ENCODE peak calls at places on chromosomes 12 and 14, in nine cellular contexts. One of them, this sample, is unnamed.

GRCh38 chr12:30696943-30697342 is 1.3 kb upstream of the IPO8 start:
- DNase-seq in Calu3: no peak
- DNase-seq in fibroblast of pulmonary artery: no peak
- DNase-seq in OCI-M1: no peak
- DNase-seq in NCI-H460: no peak
- DNase-seq in pancreas: no peak
- DNase-seq in stimulated activated CD8-positive, alpha-beta memory T cell treated with anti-CD3 and anti-CD28 coated beads, Interleukin-12 subunit alpha, Interleukin-12 subunit beta, amount 100 ng/mL, for 1 hour: no peak
- DNase-seq in MV-4-11: no peak
- DNase-seq in RPMI8226: no peak
- DNase-seq in this sample: no peak

GRCh38 chr14:28772613-28773012 is 6.0 kb downstream of the FOXG1 start:
- DNase-seq in Calu3: no peak
- DNase-seq in fibroblast of pulmonary artery: no peak
- DNase-seq in OCI-M1: no peak
- DNase-seq in NCI-H460: no peak
- DNase-seq in pancreas: no peak
- DNase-seq in stimulated activated CD8-positive, alpha-beta memory T cell treated with anti-CD3 and anti-CD28 coated beads, Interleukin-12 subunit alpha, Interleukin-12 subunit beta, amount 100 ng/mL, for 1 hour: no peak
- DNase-seq in MV-4-11: no peak
- DNase-seq in RPMI8226: no peak
- DNase-seq in this sample: no peak

GRCh38 chr12:50057000-50057841 is at the start of gene ASIC1:
- DNase-seq in Calu3: peak
- DNase-seq in fibroblast of pulmonary artery: peak
- DNase-seq in OCI-M1: peak
- DNase-seq in NCI-H460: peak
- DNase-seq in pancreas: peak
- DNase-seq in stimulated activated CD8-positive, alpha-beta memory T cell treated with anti-CD3 and anti-CD28 coated beads, Interleukin-12 subunit alpha, Interleukin-12 subunit beta, amount 100 ng/mL, for 1 hour: no peak
- DNase-seq in MV-4-11: peak
- DNase-seq in RPMI8226: peak
- DNase-seq in this sample: no peak

GRCh38 chr12:6451348-6452244 is at the start of gene TAPBPL:
- DNase-seq in Calu3: peak
- DNase-seq in fibroblast of pulmonary artery: peak
- DNase-seq in OCI-M1: peak
- DNase-seq in NCI-H460: peak
- DNase-seq in pancreas: peak
- DNase-seq in stimulated activated CD8-positive, alpha-beta memory T cell treated with anti-CD3 and anti-CD28 coated beads, Interleukin-12 subunit alpha, Interleukin-12 subunit beta, amount 100 ng/mL, for 1 hour: peak
- DNase-seq in MV-4-11: peak
- DNase-seq in RPMI8226: peak
- DNase-seq in this sample: peak

GRCh38 chr12:114063435-114063834 is 97.3 kb upstream of the RBM19 start:
- DNase-seq in Calu3: no peak
- DNase-seq in fibroblast of pulmonary artery: no peak
- DNase-seq in OCI-M1: no peak
- DNase-seq in NCI-H460: no peak
- DNase-seq in pancreas: no peak
- DNase-seq in stimulated activated CD8-positive, alpha-beta memory T cell treated with anti-CD3 and anti-CD28 coated beads, Interleukin-12 subunit alpha, Interleukin-12 subunit beta, amount 100 ng/mL, for 1 hour: no peak
- DNase-seq in MV-4-11: no peak
- DNase-seq in RPMI8226: no peak
- DNase-seq in this sample: no peak

GRCh38 chr14:105502446-105503295 is 11.6 kb downstream of the TEDC1 start:
- DNase-seq in Calu3: no peak
- DNase-seq in fibroblast of pulmonary artery: no peak
- DNase-seq in OCI-M1: no peak
- DNase-seq in NCI-H460: no peak
- DNase-seq in pancreas: no peak
- DNase-seq in stimulated activated CD8-positive, alpha-beta memory T cell treated with anti-CD3 and anti-CD28 coated beads, Interleukin-12 subunit alpha, Interleukin-12 subunit beta, amount 100 ng/mL, for 1 hour: no peak
- DNase-seq in MV-4-11: no peak
- DNase-seq in RPMI8226: no peak
- DNase-seq in this sample: no peak

GRCh38 chr14:41549821-41550597 is 56.7 kb upstream of the LRFN5 start:
- DNase-seq in Calu3: no peak
- DNase-seq in fibroblast of pulmonary artery: peak
- DNase-seq in OCI-M1: no peak
- DNase-seq in NCI-H460: no peak
- DNase-seq in pancreas: no peak
- DNase-seq in stimulated activated CD8-positive, alpha-beta memory T cell treated with anti-CD3 and anti-CD28 coated beads, Interleukin-12 subunit alpha, Interleukin-12 subunit beta, amount 100 ng/mL, for 1 hour: no peak
- DNase-seq in MV-4-11: no peak
- DNase-seq in RPMI8226: no peak
- DNase-seq in this sample: peak

GRCh38 chr12:3432176-3432742 is 58.7 kb upstream of the PRMT8 start:
- DNase-seq in Calu3: no peak
- DNase-seq in fibroblast of pulmonary artery: peak
- DNase-seq in OCI-M1: peak
- DNase-seq in NCI-H460: no peak
- DNase-seq in pancreas: no peak
- DNase-seq in stimulated activated CD8-positive, alpha-beta memory T cell treated with anti-CD3 and anti-CD28 coated beads, Interleukin-12 subunit alpha, Interleukin-12 subunit beta, amount 100 ng/mL, for 1 hour: no peak
- DNase-seq in MV-4-11: no peak
- DNase-seq in RPMI8226: peak
- DNase-seq in this sample: no peak

GRCh38 chr12:116133149-116133548 is 144.3 kb downstream of the MED13L start:
- DNase-seq in Calu3: no peak
- DNase-seq in fibroblast of pulmonary artery: peak
- DNase-seq in OCI-M1: no peak
- DNase-seq in NCI-H460: no peak
- DNase-seq in pancreas: no peak
- DNase-seq in stimulated activated CD8-positive, alpha-beta memory T cell treated with anti-CD3 and anti-CD28 coated beads, Interleukin-12 subunit alpha, Interleukin-12 subunit beta, amount 100 ng/mL, for 1 hour: no peak
- DNase-seq in MV-4-11: peak
- DNase-seq in RPMI8226: no peak
- DNase-seq in this sample: no peak

GRCh38 chr12:65123435-65124063 is 2.4 kb upstream of the WIF1 start:
- DNase-seq in Calu3: peak
- DNase-seq in fibroblast of pulmonary artery: peak
- DNase-seq in OCI-M1: peak
- DNase-seq in NCI-H460: peak
- DNase-seq in pancreas: no peak
- DNase-seq in stimulated activated CD8-positive, alpha-beta memory T cell treated with anti-CD3 and anti-CD28 coated beads, Interleukin-12 subunit alpha, Interleukin-12 subunit beta, amount 100 ng/mL, for 1 hour: no peak
- DNase-seq in MV-4-11: peak
- DNase-seq in RPMI8226: peak
- DNase-seq in this sample: peak

This sample was measured in A172.